ENCODE peak calls at places on chromosomes 4 and X, in eight cellular contexts. V is PC-9, F is nucleus accumbens, K is MCF 10A, X is Calu3, T is NCI-H2081, Q is NT2/D1, C is activated gamma-delta T cell treated with Interleukin-2 at 50 U/mL for 16 hours. I is an unnamed sample.

GRCh38 chrX:34521563-34521962 is 135.5 kb downstream of the TMEM47 start:
- DNase-seq in K (peak), F (no peak), X (no peak), C (no peak), Q (peak), V (no peak), T (no peak), I (peak)

GRCh38 chr4:7159923-7160322 is 32.4 kb upstream of the SORCS2 start:
- DNase-seq in K (no peak), Q (no peak), C (no peak), X (no peak), V (no peak), T (no peak), F (no peak), I (no peak)

GRCh38 chr4:4869380-4869723 is 9.9 kb downstream of the MSX1 start:
- DNase-seq in K (no peak), Q (no peak), X (no peak), V (no peak), C (no peak), F (no peak), T (no peak), I (no peak)

GRCh38 chr4:528835-529234 is 29.8 kb downstream of the PIGG start:
- DNase-seq in T (no peak), C (no peak), F (no peak), V (no peak), Q (no peak), X (no peak), K (no peak), I (no peak)

GRCh38 chr4:73816814-73817213 is 19.7 kb upstream of the CXCL6 start:
- DNase-seq in Q (no peak), F (no peak), X (peak), K (peak), T (no peak), V (peak), C (no peak), I (peak)

GRCh38 chr4:156378053-156378665 is 424.5 kb upstream of the CTSO start:
- DNase-seq in C (no peak), T (peak), F (no peak), K (peak), X (peak), Q (peak), V (no peak), I (peak)

GRCh38 chrX:3345281-3346081 is 971 bp downstream of the MXRA5 start:
- DNase-seq in X (peak), T (no peak), Q (no peak), K (no peak), F (no peak), C (no peak), V (no peak), I (no peak)

GRCh38 chrX:130086414-130087207 is 23.7 kb downstream of the ELF4 start:
- DNase-seq in K (no peak), V (no peak), X (no peak), T (no peak), Q (no peak), C (peak), F (no peak), I (no peak)

GRCh38 chrX:65750674-65751469 is 83.4 kb downstream of the MSN start:
- DNase-seq in T (no peak), F (no peak), C (peak), Q (no peak), X (no peak), V (no peak), K (no peak), I (no peak)

GRCh38 chrX:149541521-149542047 is 772 bp downstream of the EOLA1 start:
- DNase-seq in Q (no peak), F (no peak), V (no peak), X (no peak), K (no peak), T (no peak), C (no peak), I (no peak)

GRCh38 chr4:102734591-102735385 is 26.0 kb downstream of the MANBA start:
- DNase-seq in T (no peak), F (no peak), X (no peak), V (no peak), Q (no peak), K (no peak), C (no peak), I (peak)

GRCh38 chrX:36867143-36867542 is 141.0 kb upstream of the FAM47C start:
- DNase-seq in V (no peak), X (peak), T (peak), C (no peak), Q (peak), F (no peak), K (peak), I (peak)

GRCh38 chrX:27336466-27337091 is 126.6 kb downstream of the PPP4R3C start:
- DNase-seq in F (peak), K (peak), V (peak), C (peak), T (peak), Q (peak), X (peak), I (peak)

GRCh38 chr4:27128431-27128830 is 267.8 kb downstream of the STIM2 start:
- DNase-seq in Q (no peak), C (no peak), T (no peak), X (no peak), V (no peak), K (no peak), F (no peak), I (no peak)

GRCh38 chr4:123749408-123749807 is 352.8 kb downstream of the SPRY1 start:
- DNase-seq in K (no peak), T (no peak), X (no peak), V (no peak), Q (no peak), C (no peak), F (no peak), I (no peak)

GRCh38 chrX:70439016-70439415 is 5.6 kb upstream of the DLG3 start:
- DNase-seq in Q (no peak), C (no peak), F (no peak), X (no peak), T (no peak), V (peak), K (peak), I (peak)

GRCh38 chrX:136047969-136048368 is 62.7 kb downstream of the SLC9A6 start:
- DNase-seq in F (no peak), V (no peak), T (no peak), Q (no peak), K (no peak), X (no peak), C (no peak), I (no peak)

GRCh38 chr4:31379364-31379763 is 659.2 kb downstream of the PCDH7 start:
- DNase-seq in K (no peak), Q (no peak), V (no peak), C (no peak), T (no peak), X (no peak), F (no peak), I (no peak)

GRCh38 chr4:95190751-95191436 is 357.9 kb downstream of the UNC5C start:
- DNase-seq in V (no peak), Q (no peak), K (peak), C (no peak), X (no peak), F (peak), T (peak), I (no peak)

GRCh38 chr4:21692211-21692610 is 256.4 kb downstream of the KCNIP4 start:
- DNase-seq in K (no peak), T (no peak), F (no peak), V (no peak), X (no peak), C (no peak), Q (no peak), I (no peak)

GRCh38 chrX:23668335-23668734 is 1.0 kb downstream of the PRDX4 start:
- DNase-seq in V (no peak), T (no peak), Q (no peak), X (no peak), C (no peak), F (no peak), K (peak), I (no peak)

GRCh38 chrX:101357166-101357795 is 8.7 kb upstream of the TIMM8A start:
- DNase-seq in C (no peak), V (no peak), F (no peak), Q (no peak), T (no peak), K (peak), X (no peak), I (no peak)

GRCh38 chrX:154396948-154397887 is 959 bp upstream of the RPL10 start:
- DNase-seq in K (peak), Q (no peak), T (peak), V (peak), X (peak), C (peak), F (peak), I (no peak)

GRCh38 chrX:132470179-132470578 is 18.7 kb downstream of the MBNL3 start:
- DNase-seq in Q (no peak), V (no peak), C (no peak), X (no peak), F (no peak), T (no peak), K (no peak), I (no peak)

GRCh38 chr4:44558206-44558605 is 93.2 kb downstream of the YIPF7 start:
- DNase-seq in T (no peak), K (no peak), V (no peak), F (no peak), C (no peak), Q (no peak), X (no peak), I (no peak)

GRCh38 chr4:4386736-4387392 is at the start of gene NSG1:
- DNase-seq in X (peak), V (no peak), Q (no peak), T (peak), K (peak), C (peak), F (peak), I (no peak)

GRCh38 chrX:134013528-134013927 is 28.1 kb upstream of the GPC3 start:
- DNase-seq in C (no peak), Q (no peak), F (no peak), K (no peak), X (no peak), V (no peak), T (no peak), I (no peak)

GRCh38 chr4:171846232-171846631 is 33.0 kb downstream of the GALNTL6 start:
- DNase-seq in T (peak), F (no peak), C (no peak), X (peak), V (peak), Q (peak), K (peak), I (peak)

GRCh38 chr4:119131160-119131559 is 4.5 kb upstream of the MYOZ2 start:
- DNase-seq in C (no peak), Q (no peak), X (no peak), V (no peak), F (no peak), T (no peak), K (no peak), I (no peak)

GRCh38 chrX:119692241-119693031 is 532 bp downstream of the SEPTIN6 start:
- DNase-seq in F (no peak), Q (no peak), V (peak), C (peak), X (peak), K (peak), T (peak), I (peak)

GRCh38 chr4:18684932-18685331 is 663.4 kb upstream of the LCORL start:
- DNase-seq in T (no peak), X (peak), F (no peak), K (no peak), V (no peak), C (no peak), Q (no peak), I (no peak)

GRCh38 chr4:142248946-142249345 is 597.2 kb downstream of the INPP4B start:
- DNase-seq in K (peak), C (no peak), X (no peak), F (no peak), T (no peak), Q (no peak), V (no peak), I (no peak)

GRCh38 chrX:108304210-108304609 is 134.0 kb downstream of the COL4A6 start:
- DNase-seq in F (no peak), X (peak), K (peak), T (peak), V (no peak), Q (no peak), C (no peak), I (peak)

GRCh38 chrX:154829926-154830442 is 4.5 kb downstream of the SMIM9 start:
- DNase-seq in X (no peak), V (no peak), K (no peak), C (no peak), F (no peak), T (no peak), Q (no peak), I (no peak)

GRCh38 chrX:103431316-103431715 is 55.0 kb downstream of the BEX3 start:
- DNase-seq in F (no peak), K (peak), X (no peak), V (peak), Q (no peak), T (no peak), C (no peak), I (peak)

GRCh38 chr4:103150677-103151076 is 47.5 kb downstream of the CENPE start:
- DNase-seq in V (no peak), T (no peak), K (peak), F (no peak), C (no peak), Q (no peak), X (no peak), I (no peak)

GRCh38 chr4:80124246-80125211 is 51.5 kb upstream of the ANTXR2 start:
- DNase-seq in Q (no peak), K (no peak), T (no peak), V (no peak), C (no peak), X (no peak), F (no peak), I (no peak)

GRCh38 chrX:153539171-153539978 is 21.9 kb downstream of the ATP2B3 start:
- DNase-seq in F (peak), T (peak), C (peak), K (peak), V (peak), Q (peak), X (peak), I (peak)

I was measured in H4.